ENCODE peak calls at places on chromosomes 12 and 14, in four cellular contexts. U is H9, A is mesendoderm, N is H1. H is an unnamed sample.

GRCh38 chr14:100653409-100653808 is 66.2 kb upstream of the BEGAIN start:
- DNase-seq in U (peak), A (no peak), N (no peak), H (no peak)

GRCh38 chr14:90039253-90040010 is 22.4 kb upstream of the KCNK13 start:
- DNase-seq in A (no peak), U (no peak), N (no peak), H (peak)

GRCh38 chr12:33752854-33753253 is 269.4 kb upstream of the ALG10 start:
- DNase-seq in A (peak), U (no peak), N (no peak), H (no peak)

GRCh38 chr14:100885196-100886030 is 18.1 kb downstream of the RTL1 start:
- DNase-seq in N (no peak), A (peak), U (no peak), H (no peak)

GRCh38 chr12:96421014-96421413 is 20.8 kb upstream of the CDK17 start:
- DNase-seq in N (no peak), A (no peak), U (no peak), H (no peak)

GRCh38 chr12:59155448-59155847 is 235.1 kb upstream of the LRIG3 start:
- DNase-seq in A (no peak), N (no peak), U (no peak), H (no peak)

GRCh38 chr12:72074956-72075355 is 136.3 kb downstream of the TPH2 start:
- DNase-seq in U (no peak), A (peak), N (no peak), H (no peak)

GRCh38 chr12:57620245-57620935 is 9.2 kb downstream of the ARHGEF25 start:
- DNase-seq in N (no peak), U (no peak), A (no peak), H (no peak)

GRCh38 chr12:47801170-47801903 is 18.4 kb downstream of the HDAC7 start:
- DNase-seq in N (no peak), A (no peak), U (no peak), H (no peak)

GRCh38 chr14:20723458-20723857 is 22.2 kb upstream of the EDDM3A start:
- DNase-seq in A (no peak), N (no peak), U (peak), H (no peak)

GRCh38 chr12:123151679-123152454 is 977 bp upstream of the PITPNM2 start:
- DNase-seq in N (no peak), U (peak), A (peak), H (no peak)

GRCh38 chr12:3020399-3020798 is 56.8 kb upstream of the TSPAN9 start:
- DNase-seq in A (no peak), U (no peak), N (no peak), H (no peak)

GRCh38 chr12:2967651-2968050 is 8.5 kb downstream of the TEAD4 start:
- DNase-seq in U (no peak), A (no peak), N (no peak), H (no peak)

GRCh38 chr12:3520711-3521110 is 29.7 kb downstream of the PRMT8 start:
- DNase-seq in U (no peak), A (no peak), N (no peak), H (no peak)

GRCh38 chr12:114701553-114701952 is 17.6 kb upstream of the TBX3 start:
- DNase-seq in U (no peak), A (no peak), N (no peak), H (no peak)

GRCh38 chr14:80959448-80960006 is 4.1 kb downstream of the TSHR start:
- DNase-seq in U (no peak), A (no peak), N (no peak), H (no peak)

GRCh38 chr12:87813476-87814234 is 215.5 kb downstream of the C12orf50 start:
- DNase-seq in U (no peak), N (no peak), A (no peak), H (peak)

GRCh38 chr12:22215467-22216253 is 118.8 kb downstream of the ST8SIA1 start:
- DNase-seq in U (no peak), N (no peak), A (no peak), H (peak)

GRCh38 chr12:130696377-130696776 is 19.7 kb downstream of the RIMBP2 start:
- DNase-seq in A (no peak), N (no peak), U (no peak), H (no peak)

GRCh38 chr12:80670214-80670613 is 37.2 kb upstream of the MYF6 start:
- DNase-seq in N (no peak), A (no peak), U (no peak), H (no peak)

GRCh38 chr12:2578191-2578590 is 216.6 kb upstream of the FKBP4 start:
- DNase-seq in U (no peak), N (no peak), A (no peak), H (no peak)

GRCh38 chr12:118355838-118356237 is 16.9 kb downstream of the TAOK3 start:
- DNase-seq in N (no peak), U (no peak), A (no peak), H (no peak)

GRCh38 chr12:118345355-118345754 is 27.4 kb downstream of the TAOK3 start:
- DNase-seq in N (no peak), A (peak), U (no peak), H (no peak)

GRCh38 chr12:118354903-118355302 is 17.8 kb downstream of the TAOK3 start:
- DNase-seq in U (no peak), N (no peak), A (no peak), H (peak)

GRCh38 chr12:118346895-118347294 is 25.8 kb downstream of the TAOK3 start:
- DNase-seq in U (no peak), N (no peak), A (no peak), H (no peak)

DNA sequence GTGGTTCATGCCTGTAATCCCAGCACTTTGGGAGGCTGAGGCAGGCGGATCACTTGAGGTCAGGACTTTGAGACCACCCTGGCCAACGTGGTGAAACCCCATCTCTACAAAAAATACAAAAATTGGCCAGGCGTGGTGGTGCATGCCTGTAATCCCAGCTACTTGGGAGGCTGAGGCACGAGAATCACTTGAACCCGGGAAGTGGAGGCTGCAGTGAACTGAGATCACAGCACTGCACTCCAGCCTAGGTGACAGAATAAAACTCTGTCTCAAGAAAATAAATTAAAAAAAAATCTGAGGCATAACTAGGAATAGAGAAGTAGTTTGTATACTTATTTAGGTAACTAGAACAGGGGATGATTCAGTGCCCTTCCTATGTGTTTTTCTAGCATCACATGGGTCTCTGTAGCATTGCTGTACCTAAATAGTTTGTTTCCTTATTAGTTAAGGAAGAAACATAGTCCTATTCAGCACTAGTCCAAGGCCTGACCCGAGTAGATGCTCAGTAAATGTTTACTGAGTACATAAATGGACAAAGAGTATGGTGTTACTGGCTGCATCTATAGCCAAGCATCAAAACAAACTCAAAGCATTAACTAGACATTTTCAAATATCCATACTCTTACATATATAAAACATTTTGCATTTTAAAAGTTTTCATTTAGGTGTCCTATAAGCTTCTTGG is 21.7 kb downstream of the TAOK3 start:
- DNase-seq in U (no peak), N (no peak), A (no peak), H (no peak)
- H4K5ac ChIP-seq in U (no peak), N (no peak), A (no peak), H (no peak)

DNA sequence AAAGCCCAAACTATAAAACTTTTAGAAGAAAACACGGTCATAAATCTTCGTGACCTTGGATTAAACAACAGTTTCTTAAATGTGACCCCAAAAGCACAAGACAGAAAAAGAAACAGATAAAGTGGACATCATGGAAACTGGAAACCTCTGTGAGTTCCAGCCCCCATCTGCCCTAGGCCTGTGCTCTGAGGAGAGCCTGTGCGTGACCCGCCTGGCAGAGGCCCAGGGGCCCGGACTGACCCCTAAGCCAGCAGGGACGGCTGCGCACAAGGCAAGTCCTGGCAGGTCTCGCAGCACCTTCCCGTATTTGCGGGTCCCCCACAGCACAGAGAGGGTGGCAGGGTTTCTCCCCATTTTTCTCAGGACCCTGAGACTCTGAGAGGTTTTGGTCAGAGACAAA is 76.0 kb downstream of the CHGA start:
- DNase-seq in U (no peak), N (no peak), A (no peak), H (no peak)
- H4K5ac ChIP-seq in U (no peak), N (no peak), A (no peak), H (no peak)

GRCh38 chr12:52041695-52042123 is 9.5 kb upstream of the NR4A1 start:
- DNase-seq in U (peak), N (no peak), A (peak), H (peak)

GRCh38 chr12:52045794-52046199 is 5.4 kb upstream of the NR4A1 start:
- DNase-seq in N (no peak), A (no peak), U (no peak), H (no peak)

GRCh38 chr12:52044284-52044983 is 6.8 kb upstream of the NR4A1 start:
- DNase-seq in A (no peak), N (no peak), U (no peak), H (no peak)

GRCh38 chr12:52042706-52043385 is 8.4 kb upstream of the NR4A1 start:
- DNase-seq in A (no peak), N (no peak), U (no peak), H (no peak)

DNA sequence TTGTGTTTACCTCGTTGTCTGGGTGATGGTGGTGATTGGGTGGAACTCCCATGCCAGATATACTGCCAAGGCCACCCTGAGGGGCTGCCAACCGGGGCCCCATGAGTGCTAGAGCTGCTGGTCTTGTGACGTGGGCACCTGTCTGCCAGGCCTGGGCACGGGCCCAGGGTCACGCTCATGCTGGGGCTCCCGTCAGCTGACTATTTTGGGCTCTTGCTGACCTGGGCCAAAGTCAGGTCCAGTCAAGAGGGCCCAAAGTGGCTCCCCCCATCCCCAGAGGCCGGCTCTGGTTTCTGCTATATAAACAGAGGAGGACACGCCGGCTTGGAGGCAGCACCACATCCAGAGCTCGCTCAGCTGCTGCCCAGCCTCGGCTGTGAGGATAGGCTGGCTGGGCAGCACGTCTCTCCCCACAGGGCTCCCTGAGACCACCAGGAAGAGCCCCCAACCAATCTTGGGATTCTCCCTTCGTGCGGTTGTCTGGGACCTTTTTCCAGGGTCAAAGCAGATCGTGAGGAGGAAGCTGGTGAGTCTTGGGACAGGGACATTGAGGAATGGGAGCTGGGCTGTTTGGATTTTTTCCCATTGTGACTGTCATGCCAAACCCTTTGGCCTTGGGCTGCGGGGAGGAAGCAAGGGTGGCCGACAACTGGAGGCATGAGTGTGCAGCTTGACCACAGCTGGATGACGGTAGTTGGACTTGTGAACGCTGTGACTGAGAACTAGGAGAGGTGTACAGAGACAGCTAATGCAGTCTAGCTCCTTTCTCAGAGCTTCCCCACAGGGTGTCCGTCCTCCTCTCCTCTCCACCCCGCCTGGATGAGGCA is 7.6 kb upstream of the NR4A1 start:
- DNase-seq in A (no peak), N (no peak), U (no peak), H (no peak)
- H4K5ac ChIP-seq in A (no peak), N (no peak), U (no peak), H (no peak)

GRCh38 chr14:64217318-64217717 is 76.9 kb downstream of the ESR2 start:
- DNase-seq in U (no peak), N (no peak), A (no peak), H (no peak)

GRCh38 chr14:64213853-64214570 is 80.2 kb downstream of the ESR2 start:
- DNase-seq in N (no peak), U (no peak), A (no peak), H (no peak)

GRCh38 chr14:64213079-64213478 is 81.1 kb downstream of the ESR2 start:
- DNase-seq in N (no peak), U (no peak), A (no peak), H (peak)

GRCh38 chr14:64215978-64216377 is 78.2 kb downstream of the ESR2 start:
- DNase-seq in U (no peak), N (no peak), A (no peak), H (peak)

DNA sequence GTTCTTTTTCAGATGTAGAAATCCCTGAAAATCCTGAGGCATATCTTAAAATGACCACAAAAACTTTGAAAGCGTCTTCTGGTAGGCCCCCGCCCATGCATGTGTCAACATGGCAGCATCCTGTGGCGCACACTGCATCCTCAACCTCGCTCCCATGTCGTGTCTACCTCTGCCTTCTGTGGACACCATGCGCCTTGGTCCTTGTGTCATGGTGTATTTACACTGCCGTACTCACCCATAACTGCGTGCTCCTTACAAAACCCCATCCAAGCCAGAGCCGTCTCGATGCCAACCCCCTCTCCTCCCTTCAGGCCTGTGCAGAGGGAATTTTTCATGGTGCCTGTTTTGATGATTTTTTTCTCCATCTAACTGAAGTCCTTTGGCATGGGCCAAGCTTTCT is 78.9 kb downstream of the ESR2 start:
- DNase-seq in A (no peak), U (no peak), N (no peak), H (no peak)
- H4K5ac ChIP-seq in A (no peak), U (no peak), N (no peak), H (no peak)

DNA sequence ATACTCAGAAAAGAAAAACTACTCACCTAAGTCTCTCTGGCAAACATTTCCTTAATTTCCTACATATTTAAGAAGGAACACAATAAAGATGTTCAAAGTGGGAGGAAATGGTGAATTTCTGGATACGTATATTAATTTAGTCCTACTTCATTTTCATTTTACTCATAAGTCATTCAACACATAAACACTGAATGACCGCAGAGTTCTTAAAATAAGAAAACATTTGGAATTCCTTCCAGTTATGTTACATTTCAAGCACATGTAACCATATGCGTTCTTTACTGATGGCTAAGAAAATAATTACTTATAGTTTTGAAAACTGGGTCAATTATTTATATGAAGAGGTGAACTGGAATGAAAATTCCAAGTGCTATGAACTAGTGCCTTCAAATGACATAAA is 409.3 kb downstream of the BCAT1 start:
- DNase-seq in U (no peak), N (no peak), A (no peak), H (peak)
- H4K5ac ChIP-seq in U (no peak), N (no peak), A (no peak), H (no peak)

GRCh38 chr12:45712319-45712718 is 17.2 kb upstream of the ARID2 start:
- DNase-seq in U (no peak), A (no peak), N (no peak), H (no peak)

GRCh38 chr12:45707241-45707857 is 22.2 kb upstream of the ARID2 start:
- DNase-seq in U (no peak), A (no peak), N (no peak), H (no peak)

GRCh38 chr12:45708363-45708762 is 21.1 kb upstream of the ARID2 start:
- DNase-seq in N (no peak), A (no peak), U (no peak), H (no peak)

GRCh38 chr12:45705404-45705803 is 24.1 kb upstream of the ARID2 start:
- DNase-seq in N (no peak), U (no peak), A (peak), H (no peak)

DNA sequence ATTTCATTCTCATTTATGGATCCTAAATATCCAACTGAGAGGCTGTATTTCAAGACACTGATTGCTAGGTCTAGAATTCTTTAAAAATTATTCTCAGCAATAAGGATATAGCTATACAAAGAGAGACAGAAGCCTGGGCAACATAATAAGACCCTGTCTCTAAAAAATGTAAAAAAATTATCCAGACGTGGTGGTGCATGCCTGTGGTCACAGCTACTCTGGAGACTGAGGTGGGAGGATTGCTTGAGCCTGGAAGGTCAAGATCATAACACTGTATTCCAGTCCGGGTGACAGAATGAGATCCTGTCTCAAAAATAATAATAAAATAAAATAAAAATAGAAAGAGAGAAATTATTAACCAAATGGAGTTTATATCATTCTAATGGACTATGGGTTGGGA is 20.6 kb upstream of the ARID2 start:
- DNase-seq in A (no peak), U (no peak), N (no peak), H (no peak)
- H4K5ac ChIP-seq in A (no peak), U (no peak), N (no peak), H (no peak)